ENCODE peak calls at places on chromosomes 5 and 9, in ten cellular contexts. One of them, this sample, is unnamed.

GRCh38 chr9:127862075-127863011 is 7.9 kb upstream of the ENG start:
- DNase-seq in T-helper 1 cell: peak
- DNase-seq in activated CD4-positive, CD25-positive, alpha-beta regulatory T cell: peak
- DNase-seq in HT1080: no peak
- DNase-seq in ovary: peak
- DNase-seq in fibroblast of pulmonary artery: no peak
- DNase-seq in dorsolateral prefrontal cortex: no peak
- DNase-seq in ACHN: no peak
- DNase-seq in HFF-Myc: no peak
- DNase-seq in activated T-helper 9 cell treated with anti-CD3 and anti-CD28 coated beads, Interleukin-2, amount 50 U/mL, for 16 hours: peak
- DNase-seq in this sample: no peak

GRCh38 chr9:79611091-79611614 is 39.4 kb downstream of the TLE4 start:
- DNase-seq in T-helper 1 cell: peak
- DNase-seq in HT1080: peak
- DNase-seq in ACHN: peak
- DNase-seq in HFF-Myc: peak
- DNase-seq in dorsolateral prefrontal cortex: no peak
- DNase-seq in fibroblast of pulmonary artery: peak
- DNase-seq in activated T-helper 9 cell treated with anti-CD3 and anti-CD28 coated beads, Interleukin-2, amount 50 U/mL, for 16 hours: no peak
- DNase-seq in activated CD4-positive, CD25-positive, alpha-beta regulatory T cell: no peak
- DNase-seq in ovary: no peak
- DNase-seq in this sample: no peak

GRCh38 chr5:113195197-113195715 is 218.7 kb downstream of the DCP2 start:
- DNase-seq in ACHN: no peak
- DNase-seq in activated T-helper 9 cell treated with anti-CD3 and anti-CD28 coated beads, Interleukin-2, amount 50 U/mL, for 16 hours: no peak
- DNase-seq in ovary: no peak
- DNase-seq in HT1080: no peak
- DNase-seq in fibroblast of pulmonary artery: no peak
- DNase-seq in activated CD4-positive, CD25-positive, alpha-beta regulatory T cell: no peak
- DNase-seq in HFF-Myc: no peak
- DNase-seq in T-helper 1 cell: no peak
- DNase-seq in dorsolateral prefrontal cortex: no peak
- DNase-seq in this sample: no peak

GRCh38 chr9:93020785-93021670 is 37.5 kb upstream of the SUSD3 start:
- DNase-seq in activated T-helper 9 cell treated with anti-CD3 and anti-CD28 coated beads, Interleukin-2, amount 50 U/mL, for 16 hours: no peak
- DNase-seq in ACHN: no peak
- DNase-seq in HFF-Myc: no peak
- DNase-seq in T-helper 1 cell: peak
- DNase-seq in ovary: peak
- DNase-seq in activated CD4-positive, CD25-positive, alpha-beta regulatory T cell: no peak
- DNase-seq in dorsolateral prefrontal cortex: peak
- DNase-seq in fibroblast of pulmonary artery: no peak
- DNase-seq in HT1080: peak
- DNase-seq in this sample: no peak

GRCh38 chr5:62780230-62780629 is 201.6 kb downstream of the LRRC70 start:
- DNase-seq in dorsolateral prefrontal cortex: no peak
- DNase-seq in HFF-Myc: no peak
- DNase-seq in activated T-helper 9 cell treated with anti-CD3 and anti-CD28 coated beads, Interleukin-2, amount 50 U/mL, for 16 hours: no peak
- DNase-seq in fibroblast of pulmonary artery: no peak
- DNase-seq in HT1080: no peak
- DNase-seq in activated CD4-positive, CD25-positive, alpha-beta regulatory T cell: no peak
- DNase-seq in ACHN: no peak
- DNase-seq in ovary: no peak
- DNase-seq in T-helper 1 cell: no peak
- DNase-seq in this sample: no peak

GRCh38 chr9:97895695-97896332 is 26.5 kb downstream of the TRMO start:
- DNase-seq in activated T-helper 9 cell treated with anti-CD3 and anti-CD28 coated beads, Interleukin-2, amount 50 U/mL, for 16 hours: no peak
- DNase-seq in T-helper 1 cell: peak
- DNase-seq in ACHN: peak
- DNase-seq in dorsolateral prefrontal cortex: no peak
- DNase-seq in fibroblast of pulmonary artery: no peak
- DNase-seq in ovary: no peak
- DNase-seq in activated CD4-positive, CD25-positive, alpha-beta regulatory T cell: no peak
- DNase-seq in HFF-Myc: no peak
- DNase-seq in HT1080: peak
- DNase-seq in this sample: no peak

GRCh38 chr5:53936481-53937352 is 373.7 kb downstream of the ARL15 start:
- DNase-seq in T-helper 1 cell: no peak
- DNase-seq in HT1080: no peak
- DNase-seq in fibroblast of pulmonary artery: peak
- DNase-seq in activated T-helper 9 cell treated with anti-CD3 and anti-CD28 coated beads, Interleukin-2, amount 50 U/mL, for 16 hours: no peak
- DNase-seq in activated CD4-positive, CD25-positive, alpha-beta regulatory T cell: no peak
- DNase-seq in dorsolateral prefrontal cortex: no peak
- DNase-seq in HFF-Myc: peak
- DNase-seq in ACHN: no peak
- DNase-seq in ovary: no peak
- DNase-seq in this sample: no peak

GRCh38 chr9:91306261-91306660 is 55.5 kb downstream of the AUH start:
- DNase-seq in HFF-Myc: no peak
- DNase-seq in T-helper 1 cell: no peak
- DNase-seq in ovary: no peak
- DNase-seq in activated CD4-positive, CD25-positive, alpha-beta regulatory T cell: no peak
- DNase-seq in fibroblast of pulmonary artery: no peak
- DNase-seq in HT1080: no peak
- DNase-seq in ACHN: no peak
- DNase-seq in activated T-helper 9 cell treated with anti-CD3 and anti-CD28 coated beads, Interleukin-2, amount 50 U/mL, for 16 hours: no peak
- DNase-seq in dorsolateral prefrontal cortex: no peak
- DNase-seq in this sample: no peak

GRCh38 chr5:131150408-131150807 is 14.6 kb downstream of the HINT1 start:
- DNase-seq in fibroblast of pulmonary artery: no peak
- DNase-seq in T-helper 1 cell: no peak
- DNase-seq in HFF-Myc: no peak
- DNase-seq in HT1080: no peak
- DNase-seq in dorsolateral prefrontal cortex: no peak
- DNase-seq in activated T-helper 9 cell treated with anti-CD3 and anti-CD28 coated beads, Interleukin-2, amount 50 U/mL, for 16 hours: no peak
- DNase-seq in ovary: no peak
- DNase-seq in activated CD4-positive, CD25-positive, alpha-beta regulatory T cell: no peak
- DNase-seq in ACHN: no peak
- DNase-seq in this sample: no peak

GRCh38 chr5:78005021-78005785 is 229.1 kb upstream of the TBCA start:
- DNase-seq in activated CD4-positive, CD25-positive, alpha-beta regulatory T cell: no peak
- DNase-seq in fibroblast of pulmonary artery: peak
- DNase-seq in activated T-helper 9 cell treated with anti-CD3 and anti-CD28 coated beads, Interleukin-2, amount 50 U/mL, for 16 hours: no peak
- DNase-seq in HFF-Myc: no peak
- DNase-seq in ACHN: no peak
- DNase-seq in T-helper 1 cell: no peak
- DNase-seq in HT1080: peak
- DNase-seq in dorsolateral prefrontal cortex: no peak
- DNase-seq in ovary: no peak
- DNase-seq in this sample: no peak

GRCh38 chr5:180803181-180804128 is 849 bp upstream of the MGAT1 start:
- DNase-seq in ovary: peak
- DNase-seq in HFF-Myc: no peak
- DNase-seq in dorsolateral prefrontal cortex: peak
- DNase-seq in ACHN: no peak
- DNase-seq in HT1080: no peak
- DNase-seq in T-helper 1 cell: peak
- DNase-seq in fibroblast of pulmonary artery: no peak
- DNase-seq in activated CD4-positive, CD25-positive, alpha-beta regulatory T cell: peak
- DNase-seq in activated T-helper 9 cell treated with anti-CD3 and anti-CD28 coated beads, Interleukin-2, amount 50 U/mL, for 16 hours: peak
- DNase-seq in this sample: peak

GRCh38 chr5:62068554-62068953 is 237.5 kb upstream of the KIF2A start:
- DNase-seq in activated CD4-positive, CD25-positive, alpha-beta regulatory T cell: no peak
- DNase-seq in dorsolateral prefrontal cortex: no peak
- DNase-seq in T-helper 1 cell: no peak
- DNase-seq in ACHN: no peak
- DNase-seq in HFF-Myc: no peak
- DNase-seq in activated T-helper 9 cell treated with anti-CD3 and anti-CD28 coated beads, Interleukin-2, amount 50 U/mL, for 16 hours: no peak
- DNase-seq in ovary: no peak
- DNase-seq in fibroblast of pulmonary artery: no peak
- DNase-seq in HT1080: no peak
- DNase-seq in this sample: no peak

GRCh38 chr5:127351418-127351817 is 60.8 kb downstream of the MEGF10 start:
- DNase-seq in ACHN: no peak
- DNase-seq in fibroblast of pulmonary artery: peak
- DNase-seq in T-helper 1 cell: no peak
- DNase-seq in HFF-Myc: no peak
- DNase-seq in ovary: no peak
- DNase-seq in activated T-helper 9 cell treated with anti-CD3 and anti-CD28 coated beads, Interleukin-2, amount 50 U/mL, for 16 hours: no peak
- DNase-seq in dorsolateral prefrontal cortex: no peak
- DNase-seq in HT1080: peak
- DNase-seq in activated CD4-positive, CD25-positive, alpha-beta regulatory T cell: no peak
- DNase-seq in this sample: no peak

GRCh38 chr5:44233691-44234090 is 155.5 kb downstream of the FGF10 start:
- DNase-seq in activated CD4-positive, CD25-positive, alpha-beta regulatory T cell: no peak
- DNase-seq in dorsolateral prefrontal cortex: no peak
- DNase-seq in HT1080: no peak
- DNase-seq in ovary: no peak
- DNase-seq in ACHN: no peak
- DNase-seq in fibroblast of pulmonary artery: no peak
- DNase-seq in activated T-helper 9 cell treated with anti-CD3 and anti-CD28 coated beads, Interleukin-2, amount 50 U/mL, for 16 hours: no peak
- DNase-seq in T-helper 1 cell: no peak
- DNase-seq in HFF-Myc: no peak
- DNase-seq in this sample: no peak

GRCh38 chr9:129026442-129027223 is 1.5 kb downstream of the SH3GLB2 start:
- DNase-seq in fibroblast of pulmonary artery: no peak
- DNase-seq in dorsolateral prefrontal cortex: peak
- DNase-seq in ACHN: no peak
- DNase-seq in HFF-Myc: no peak
- DNase-seq in activated CD4-positive, CD25-positive, alpha-beta regulatory T cell: no peak
- DNase-seq in activated T-helper 9 cell treated with anti-CD3 and anti-CD28 coated beads, Interleukin-2, amount 50 U/mL, for 16 hours: no peak
- DNase-seq in ovary: no peak
- DNase-seq in HT1080: no peak
- DNase-seq in T-helper 1 cell: no peak
- DNase-seq in this sample: no peak

GRCh38 chr9:100294806-100295205 is 57.9 kb downstream of the TEX10 start:
- DNase-seq in ovary: no peak
- DNase-seq in dorsolateral prefrontal cortex: no peak
- DNase-seq in HFF-Myc: no peak
- DNase-seq in fibroblast of pulmonary artery: no peak
- DNase-seq in T-helper 1 cell: no peak
- DNase-seq in activated T-helper 9 cell treated with anti-CD3 and anti-CD28 coated beads, Interleukin-2, amount 50 U/mL, for 16 hours: no peak
- DNase-seq in activated CD4-positive, CD25-positive, alpha-beta regulatory T cell: no peak
- DNase-seq in ACHN: no peak
- DNase-seq in HT1080: no peak
- DNase-seq in this sample: no peak

GRCh38 chr5:14171621-14172020 is 28.5 kb downstream of the TRIO start:
- DNase-seq in T-helper 1 cell: no peak
- DNase-seq in activated CD4-positive, CD25-positive, alpha-beta regulatory T cell: no peak
- DNase-seq in HFF-Myc: no peak
- DNase-seq in activated T-helper 9 cell treated with anti-CD3 and anti-CD28 coated beads, Interleukin-2, amount 50 U/mL, for 16 hours: no peak
- DNase-seq in ACHN: no peak
- DNase-seq in HT1080: no peak
- DNase-seq in ovary: no peak
- DNase-seq in fibroblast of pulmonary artery: peak
- DNase-seq in dorsolateral prefrontal cortex: no peak
- DNase-seq in this sample: no peak

GRCh38 chr5:168899673-168900072 is 320.5 kb upstream of the PANK3 start:
- DNase-seq in fibroblast of pulmonary artery: no peak
- DNase-seq in T-helper 1 cell: no peak
- DNase-seq in HFF-Myc: no peak
- DNase-seq in activated CD4-positive, CD25-positive, alpha-beta regulatory T cell: no peak
- DNase-seq in HT1080: no peak
- DNase-seq in ACHN: no peak
- DNase-seq in dorsolateral prefrontal cortex: no peak
- DNase-seq in ovary: no peak
- DNase-seq in activated T-helper 9 cell treated with anti-CD3 and anti-CD28 coated beads, Interleukin-2, amount 50 U/mL, for 16 hours: no peak
- DNase-seq in this sample: no peak

GRCh38 chr5:115543931-115544370 is 624 bp downstream of the FEM1C start:
- DNase-seq in HFF-Myc: no peak
- DNase-seq in T-helper 1 cell: peak
- DNase-seq in ACHN: peak
- DNase-seq in HT1080: peak
- DNase-seq in activated T-helper 9 cell treated with anti-CD3 and anti-CD28 coated beads, Interleukin-2, amount 50 U/mL, for 16 hours: peak
- DNase-seq in fibroblast of pulmonary artery: peak
- DNase-seq in dorsolateral prefrontal cortex: peak
- DNase-seq in activated CD4-positive, CD25-positive, alpha-beta regulatory T cell: no peak
- DNase-seq in ovary: peak
- DNase-seq in this sample: peak

GRCh38 chr9:137431416-137431931 is 8.3 kb downstream of the NOXA1 start:
- DNase-seq in fibroblast of pulmonary artery: no peak
- DNase-seq in T-helper 1 cell: no peak
- DNase-seq in ovary: no peak
- DNase-seq in dorsolateral prefrontal cortex: no peak
- DNase-seq in HFF-Myc: no peak
- DNase-seq in HT1080: no peak
- DNase-seq in activated T-helper 9 cell treated with anti-CD3 and anti-CD28 coated beads, Interleukin-2, amount 50 U/mL, for 16 hours: no peak
- DNase-seq in ACHN: no peak
- DNase-seq in activated CD4-positive, CD25-positive, alpha-beta regulatory T cell: no peak
- DNase-seq in this sample: no peak

GRCh38 chr9:27278374-27278773 is 18.6 kb downstream of the EQTN start:
- DNase-seq in T-helper 1 cell: no peak
- DNase-seq in ovary: no peak
- DNase-seq in ACHN: no peak
- DNase-seq in HFF-Myc: no peak
- DNase-seq in dorsolateral prefrontal cortex: no peak
- DNase-seq in activated T-helper 9 cell treated with anti-CD3 and anti-CD28 coated beads, Interleukin-2, amount 50 U/mL, for 16 hours: no peak
- DNase-seq in activated CD4-positive, CD25-positive, alpha-beta regulatory T cell: no peak
- DNase-seq in fibroblast of pulmonary artery: peak
- DNase-seq in HT1080: no peak
- DNase-seq in this sample: no peak

GRCh38 chr5:5071554-5071953 is 68.6 kb upstream of the ADAMTS16 start:
- DNase-seq in activated T-helper 9 cell treated with anti-CD3 and anti-CD28 coated beads, Interleukin-2, amount 50 U/mL, for 16 hours: no peak
- DNase-seq in HFF-Myc: no peak
- DNase-seq in ovary: no peak
- DNase-seq in dorsolateral prefrontal cortex: no peak
- DNase-seq in HT1080: no peak
- DNase-seq in T-helper 1 cell: no peak
- DNase-seq in activated CD4-positive, CD25-positive, alpha-beta regulatory T cell: no peak
- DNase-seq in fibroblast of pulmonary artery: no peak
- DNase-seq in ACHN: no peak
- DNase-seq in this sample: no peak

GRCh38 chr9:76333319-76333880 is 60.8 kb downstream of the RFK start:
- DNase-seq in ACHN: no peak
- DNase-seq in activated T-helper 9 cell treated with anti-CD3 and anti-CD28 coated beads, Interleukin-2, amount 50 U/mL, for 16 hours: no peak
- DNase-seq in HFF-Myc: no peak
- DNase-seq in HT1080: no peak
- DNase-seq in activated CD4-positive, CD25-positive, alpha-beta regulatory T cell: no peak
- DNase-seq in dorsolateral prefrontal cortex: no peak
- DNase-seq in T-helper 1 cell: no peak
- DNase-seq in fibroblast of pulmonary artery: no peak
- DNase-seq in ovary: no peak
- DNase-seq in this sample: no peak

GRCh38 chr5:137214446-137215189 is 284.5 kb downstream of the SPOCK1 start:
- DNase-seq in dorsolateral prefrontal cortex: no peak
- DNase-seq in fibroblast of pulmonary artery: peak
- DNase-seq in HFF-Myc: no peak
- DNase-seq in activated CD4-positive, CD25-positive, alpha-beta regulatory T cell: no peak
- DNase-seq in T-helper 1 cell: no peak
- DNase-seq in HT1080: no peak
- DNase-seq in ovary: no peak
- DNase-seq in ACHN: no peak
- DNase-seq in activated T-helper 9 cell treated with anti-CD3 and anti-CD28 coated beads, Interleukin-2, amount 50 U/mL, for 16 hours: no peak
- DNase-seq in this sample: no peak

GRCh38 chr9:8802242-8802641 is 1002.7 kb upstream of the DMAC1 start:
- DNase-seq in HFF-Myc: no peak
- DNase-seq in ACHN: no peak
- DNase-seq in fibroblast of pulmonary artery: no peak
- DNase-seq in T-helper 1 cell: no peak
- DNase-seq in ovary: no peak
- DNase-seq in dorsolateral prefrontal cortex: no peak
- DNase-seq in HT1080: no peak
- DNase-seq in activated T-helper 9 cell treated with anti-CD3 and anti-CD28 coated beads, Interleukin-2, amount 50 U/mL, for 16 hours: no peak
- DNase-seq in activated CD4-positive, CD25-positive, alpha-beta regulatory T cell: no peak
- DNase-seq in this sample: no peak

GRCh38 chr9:20351715-20352114 is 270.6 kb downstream of the MLLT3 start:
- DNase-seq in HT1080: no peak
- DNase-seq in fibroblast of pulmonary artery: no peak
- DNase-seq in HFF-Myc: no peak
- DNase-seq in ovary: no peak
- DNase-seq in T-helper 1 cell: no peak
- DNase-seq in ACHN: no peak
- DNase-seq in activated T-helper 9 cell treated with anti-CD3 and anti-CD28 coated beads, Interleukin-2, amount 50 U/mL, for 16 hours: no peak
- DNase-seq in activated CD4-positive, CD25-positive, alpha-beta regulatory T cell: no peak
- DNase-seq in dorsolateral prefrontal cortex: no peak
- DNase-seq in this sample: no peak

GRCh38 chr9:74775401-74775800 is 112.3 kb downstream of the TRPM6 start:
- DNase-seq in fibroblast of pulmonary artery: no peak
- DNase-seq in HT1080: no peak
- DNase-seq in HFF-Myc: no peak
- DNase-seq in ACHN: no peak
- DNase-seq in ovary: no peak
- DNase-seq in activated T-helper 9 cell treated with anti-CD3 and anti-CD28 coated beads, Interleukin-2, amount 50 U/mL, for 16 hours: no peak
- DNase-seq in T-helper 1 cell: no peak
- DNase-seq in activated CD4-positive, CD25-positive, alpha-beta regulatory T cell: no peak
- DNase-seq in dorsolateral prefrontal cortex: no peak
- DNase-seq in this sample: no peak

GRCh38 chr5:54309237-54309636 is 1.1 kb downstream of the ARL15 start:
- DNase-seq in ovary: no peak
- DNase-seq in dorsolateral prefrontal cortex: no peak
- DNase-seq in HFF-Myc: no peak
- DNase-seq in fibroblast of pulmonary artery: peak
- DNase-seq in T-helper 1 cell: no peak
- DNase-seq in activated T-helper 9 cell treated with anti-CD3 and anti-CD28 coated beads, Interleukin-2, amount 50 U/mL, for 16 hours: no peak
- DNase-seq in activated CD4-positive, CD25-positive, alpha-beta regulatory T cell: no peak
- DNase-seq in HT1080: peak
- DNase-seq in ACHN: peak
- DNase-seq in this sample: peak